ENCODE peak calls at places on chromosomes 4 and X, in four cellular contexts. One of them, this sample, is unnamed.

GRCh38 chr4:6085028-6085942 is 67.1 kb upstream of the C4orf50 start:
- DNase-seq in HS-27A: no peak
- DNase-seq in coronary artery: peak
- DNase-seq in naive B cell: no peak
- DNase-seq in this sample: no peak

GRCh38 chr4:2363056-2363719 is 55.3 kb downstream of the ZFYVE28 start:
- DNase-seq in HS-27A: no peak
- DNase-seq in coronary artery: peak
- DNase-seq in naive B cell: no peak
- DNase-seq in this sample: no peak

GRCh38 chr4:47733506-47733905 is 104.4 kb downstream of the CORIN start:
- DNase-seq in HS-27A: no peak
- DNase-seq in coronary artery: no peak
- DNase-seq in naive B cell: no peak
- DNase-seq in this sample: no peak

GRCh38 chr4:94036964-94037363 is 170.7 kb upstream of the SMARCAD1 start:
- DNase-seq in HS-27A: no peak
- DNase-seq in coronary artery: no peak
- DNase-seq in naive B cell: no peak
- DNase-seq in this sample: no peak

GRCh38 chr4:87232241-87232640 is 11.8 kb upstream of the KLHL8 start:
- DNase-seq in HS-27A: no peak
- DNase-seq in coronary artery: no peak
- DNase-seq in naive B cell: no peak
- DNase-seq in this sample: no peak

GRCh38 chr4:38686682-38687081 is 22.7 kb downstream of the KLF3 start:
- DNase-seq in HS-27A: no peak
- DNase-seq in coronary artery: no peak
- DNase-seq in naive B cell: no peak
- DNase-seq in this sample: no peak

GRCh38 chr4:19455850-19456602 is 795.7 kb upstream of the SLIT2 start:
- DNase-seq in HS-27A: no peak
- DNase-seq in coronary artery: no peak
- DNase-seq in naive B cell: no peak
- DNase-seq in this sample: no peak

GRCh38 chrX:153926594-153926862 is 464 bp upstream of the ARHGAP4 start:
- DNase-seq in HS-27A: no peak
- DNase-seq in coronary artery: no peak
- DNase-seq in naive B cell: no peak
- DNase-seq in this sample: no peak

GRCh38 chrX:150504399-150505186 is 63.8 kb upstream of the MTM1 start:
- DNase-seq in HS-27A: no peak
- DNase-seq in coronary artery: no peak
- DNase-seq in naive B cell: no peak
- DNase-seq in this sample: no peak

This sample was measured in endothelial cell.